ENCODE peak calls at places on chromosomes 6 and 20, in eight cellular contexts. One of them, this sample, is unnamed.

GRCh38 chr6:142861711-142862110 is 83.3 kb downstream of the HIVEP2 start:
- DNase-seq in NAMALWA: peak; percentile 73
- DNase-seq in activated naive CD4-positive, alpha-beta T cell treated with Interleukin-2 at 50 U/mL for 16 hours: no peak
- DNase-seq in memory B cell: no peak
- DNase-seq in Caco-2: no peak
- DNase-seq in CD4-positive, alpha-beta T cell: no peak
- DNase-seq in A549: no peak
- DNase-seq in SW480: no peak
- DNase-seq in this sample: no peak

GRCh38 chr6:13375360-13375878 is 47.1 kb upstream of the TBC1D7 start:
- DNase-seq in SW480: no peak
- DNase-seq in NAMALWA: no peak
- DNase-seq in CD4-positive, alpha-beta T cell: peak; percentile 6
- DNase-seq in memory B cell: no peak
- DNase-seq in activated naive CD4-positive, alpha-beta T cell treated with Interleukin-2 at 50 U/mL for 16 hours: peak; percentile 50
- DNase-seq in A549: no peak
- DNase-seq in Caco-2: no peak
- DNase-seq in this sample: no peak

GRCh38 chr20:19301142-19301541 is 88.7 kb downstream of the SLC24A3 start:
- DNase-seq in NAMALWA: no peak
- DNase-seq in CD4-positive, alpha-beta T cell: no peak
- DNase-seq in Caco-2: no peak
- DNase-seq in SW480: no peak
- DNase-seq in activated naive CD4-positive, alpha-beta T cell treated with Interleukin-2 at 50 U/mL for 16 hours: no peak
- DNase-seq in memory B cell: no peak
- DNase-seq in A549: no peak
- DNase-seq in this sample: no peak

GRCh38 chr20:7672551-7672950 is 267.7 kb downstream of the HAO1 start:
- DNase-seq in CD4-positive, alpha-beta T cell: no peak
- DNase-seq in activated naive CD4-positive, alpha-beta T cell treated with Interleukin-2 at 50 U/mL for 16 hours: no peak
- DNase-seq in Caco-2: no peak
- DNase-seq in SW480: no peak
- DNase-seq in A549: no peak
- DNase-seq in memory B cell: no peak
- DNase-seq in NAMALWA: no peak
- DNase-seq in this sample: no peak

GRCh38 chr6:33816911-33817310 is 13.1 kb upstream of the MLN start:
- DNase-seq in activated naive CD4-positive, alpha-beta T cell treated with Interleukin-2 at 50 U/mL for 16 hours: no peak
- DNase-seq in A549: no peak
- DNase-seq in memory B cell: no peak
- DNase-seq in CD4-positive, alpha-beta T cell: no peak
- DNase-seq in Caco-2: no peak
- DNase-seq in NAMALWA: no peak
- DNase-seq in SW480: no peak
- DNase-seq in this sample: no peak

GRCh38 chr6:37170273-37171140 is 555 bp downstream of the PIM1 start:
- DNase-seq in memory B cell: peak; percentile 33
- DNase-seq in NAMALWA: peak; percentile 64
- DNase-seq in Caco-2: peak; percentile 61
- DNase-seq in CD4-positive, alpha-beta T cell: peak; percentile 51
- DNase-seq in A549: peak; percentile 42
- DNase-seq in SW480: peak; percentile 42
- DNase-seq in activated naive CD4-positive, alpha-beta T cell treated with Interleukin-2 at 50 U/mL for 16 hours: peak; percentile 58
- DNase-seq in this sample: peak; percentile 84

GRCh38 chr20:49603209-49603627 is 35.3 kb upstream of the PTGIS start:
- DNase-seq in SW480: peak; percentile 54
- DNase-seq in CD4-positive, alpha-beta T cell: no peak
- DNase-seq in activated naive CD4-positive, alpha-beta T cell treated with Interleukin-2 at 50 U/mL for 16 hours: no peak
- DNase-seq in NAMALWA: no peak
- DNase-seq in Caco-2: peak; percentile 88
- DNase-seq in A549: no peak
- DNase-seq in memory B cell: no peak
- DNase-seq in this sample: no peak

GRCh38 chr20:50506270-50506579 is 4.0 kb upstream of the PTPN1 start:
- DNase-seq in NAMALWA: no peak
- DNase-seq in memory B cell: no peak
- DNase-seq in activated naive CD4-positive, alpha-beta T cell treated with Interleukin-2 at 50 U/mL for 16 hours: no peak
- DNase-seq in Caco-2: no peak
- DNase-seq in CD4-positive, alpha-beta T cell: no peak
- DNase-seq in SW480: no peak
- DNase-seq in A549: no peak
- DNase-seq in this sample: no peak

GRCh38 chr6:144843701-144844100 is 558.6 kb downstream of the UTRN start:
- DNase-seq in NAMALWA: no peak
- DNase-seq in A549: no peak
- DNase-seq in activated naive CD4-positive, alpha-beta T cell treated with Interleukin-2 at 50 U/mL for 16 hours: no peak
- DNase-seq in Caco-2: no peak
- DNase-seq in SW480: no peak
- DNase-seq in memory B cell: no peak
- DNase-seq in CD4-positive, alpha-beta T cell: no peak
- DNase-seq in this sample: no peak

GRCh38 chr6:41768545-41769308 is 11.0 kb downstream of the FRS3 start:
- DNase-seq in SW480: no peak
- DNase-seq in A549: no peak
- DNase-seq in NAMALWA: no peak
- DNase-seq in Caco-2: peak; percentile 71
- DNase-seq in memory B cell: no peak
- DNase-seq in CD4-positive, alpha-beta T cell: no peak
- DNase-seq in activated naive CD4-positive, alpha-beta T cell treated with Interleukin-2 at 50 U/mL for 16 hours: no peak
- DNase-seq in this sample: no peak

GRCh38 chr6:34911822-34912221 is 22.8 kb downstream of the ANKS1A start:
- DNase-seq in memory B cell: no peak
- DNase-seq in NAMALWA: no peak
- DNase-seq in SW480: no peak
- DNase-seq in A549: no peak
- DNase-seq in Caco-2: no peak
- DNase-seq in CD4-positive, alpha-beta T cell: no peak
- DNase-seq in activated naive CD4-positive, alpha-beta T cell treated with Interleukin-2 at 50 U/mL for 16 hours: no peak
- DNase-seq in this sample: no peak

GRCh38 chr6:85772641-85773040 is 130.0 kb upstream of the SYNCRIP start:
- DNase-seq in activated naive CD4-positive, alpha-beta T cell treated with Interleukin-2 at 50 U/mL for 16 hours: no peak
- DNase-seq in Caco-2: no peak
- DNase-seq in SW480: no peak
- DNase-seq in memory B cell: no peak
- DNase-seq in NAMALWA: no peak
- DNase-seq in CD4-positive, alpha-beta T cell: no peak
- DNase-seq in A549: no peak
- DNase-seq in this sample: no peak

GRCh38 chr20:50048420-50049166 is 64.4 kb downstream of the UBE2V1 start:
- DNase-seq in SW480: peak; percentile 43
- DNase-seq in memory B cell: no peak
- DNase-seq in NAMALWA: peak; percentile 28
- DNase-seq in activated naive CD4-positive, alpha-beta T cell treated with Interleukin-2 at 50 U/mL for 16 hours: no peak
- DNase-seq in Caco-2: no peak
- DNase-seq in CD4-positive, alpha-beta T cell: peak; percentile 5
- DNase-seq in A549: no peak
- DNase-seq in this sample: no peak

GRCh38 chr20:19981091-19981490 is 36.1 kb upstream of the NAA20 start:
- DNase-seq in A549: no peak
- DNase-seq in Caco-2: no peak
- DNase-seq in activated naive CD4-positive, alpha-beta T cell treated with Interleukin-2 at 50 U/mL for 16 hours: no peak
- DNase-seq in SW480: peak; percentile 94
- DNase-seq in NAMALWA: no peak
- DNase-seq in CD4-positive, alpha-beta T cell: no peak
- DNase-seq in memory B cell: no peak
- DNase-seq in this sample: no peak

GRCh38 chr20:20181322-20181721 is 129.0 kb downstream of the CFAP61 start:
- DNase-seq in activated naive CD4-positive, alpha-beta T cell treated with Interleukin-2 at 50 U/mL for 16 hours: no peak
- DNase-seq in Caco-2: no peak
- DNase-seq in CD4-positive, alpha-beta T cell: no peak
- DNase-seq in NAMALWA: no peak
- DNase-seq in SW480: no peak
- DNase-seq in A549: no peak
- DNase-seq in memory B cell: no peak
- DNase-seq in this sample: no peak

GRCh38 chr6:81816387-81816786 is 63.9 kb upstream of the TENT5A start:
- DNase-seq in memory B cell: no peak
- DNase-seq in CD4-positive, alpha-beta T cell: no peak
- DNase-seq in NAMALWA: no peak
- DNase-seq in activated naive CD4-positive, alpha-beta T cell treated with Interleukin-2 at 50 U/mL for 16 hours: no peak
- DNase-seq in Caco-2: peak; percentile 46
- DNase-seq in SW480: no peak
- DNase-seq in A549: no peak
- DNase-seq in this sample: no peak

GRCh38 chr20:53786445-53787267 is 193.0 kb upstream of the ZNF217 start:
- DNase-seq in Caco-2: peak; percentile 47
- DNase-seq in A549: no peak
- DNase-seq in activated naive CD4-positive, alpha-beta T cell treated with Interleukin-2 at 50 U/mL for 16 hours: no peak
- DNase-seq in NAMALWA: no peak
- DNase-seq in SW480: no peak
- DNase-seq in CD4-positive, alpha-beta T cell: no peak
- DNase-seq in memory B cell: no peak
- DNase-seq in this sample: no peak

GRCh38 chr6:31851485-31851832 is 11.2 kb downstream of the NEU1 start:
- DNase-seq in memory B cell: no peak
- DNase-seq in CD4-positive, alpha-beta T cell: no peak
- DNase-seq in activated naive CD4-positive, alpha-beta T cell treated with Interleukin-2 at 50 U/mL for 16 hours: no peak
- DNase-seq in A549: no peak
- DNase-seq in Caco-2: no peak
- DNase-seq in NAMALWA: no peak
- DNase-seq in SW480: no peak
- DNase-seq in this sample: no peak

GRCh38 chr6:165571721-165572132 is 91.3 kb downstream of the PDE10A start:
- DNase-seq in NAMALWA: no peak
- DNase-seq in A549: no peak
- DNase-seq in memory B cell: no peak
- DNase-seq in SW480: no peak
- DNase-seq in Caco-2: no peak
- DNase-seq in CD4-positive, alpha-beta T cell: no peak
- DNase-seq in activated naive CD4-positive, alpha-beta T cell treated with Interleukin-2 at 50 U/mL for 16 hours: no peak
- DNase-seq in this sample: no peak

GRCh38 chr6:11766589-11767450 is 11.8 kb downstream of the ADTRP start:
- DNase-seq in memory B cell: no peak
- DNase-seq in activated naive CD4-positive, alpha-beta T cell treated with Interleukin-2 at 50 U/mL for 16 hours: no peak
- DNase-seq in A549: peak; percentile 70
- DNase-seq in CD4-positive, alpha-beta T cell: no peak
- DNase-seq in NAMALWA: no peak
- DNase-seq in SW480: peak; percentile 43
- DNase-seq in Caco-2: no peak
- DNase-seq in this sample: peak; percentile 97

GRCh38 chr6:157550114-157550989 is 169.4 kb downstream of the ZDHHC14 start:
- DNase-seq in activated naive CD4-positive, alpha-beta T cell treated with Interleukin-2 at 50 U/mL for 16 hours: peak; percentile 37
- DNase-seq in NAMALWA: no peak
- DNase-seq in memory B cell: no peak
- DNase-seq in A549: no peak
- DNase-seq in Caco-2: no peak
- DNase-seq in CD4-positive, alpha-beta T cell: peak; percentile 1
- DNase-seq in SW480: peak; percentile 14
- DNase-seq in this sample: no peak

GRCh38 chr6:105510746-105511145 is 107.9 kb upstream of the PREP start:
- DNase-seq in Caco-2: no peak
- DNase-seq in CD4-positive, alpha-beta T cell: no peak
- DNase-seq in memory B cell: no peak
- DNase-seq in activated naive CD4-positive, alpha-beta T cell treated with Interleukin-2 at 50 U/mL for 16 hours: no peak
- DNase-seq in SW480: no peak
- DNase-seq in NAMALWA: no peak
- DNase-seq in A549: no peak
- DNase-seq in this sample: no peak

GRCh38 chr20:2524435-2525272 is 11.7 kb upstream of the TMC2 start:
- DNase-seq in A549: peak; percentile 80
- DNase-seq in memory B cell: peak; percentile 92
- DNase-seq in activated naive CD4-positive, alpha-beta T cell treated with Interleukin-2 at 50 U/mL for 16 hours: peak; percentile 92
- DNase-seq in CD4-positive, alpha-beta T cell: peak; percentile 89
- DNase-seq in NAMALWA: peak; percentile 84
- DNase-seq in SW480: peak; percentile 75
- DNase-seq in Caco-2: peak; percentile 85
- DNase-seq in this sample: peak; percentile 84

GRCh38 chr6:157226026-157226639 is 97.2 kb downstream of the TMEM242 start:
- DNase-seq in activated naive CD4-positive, alpha-beta T cell treated with Interleukin-2 at 50 U/mL for 16 hours: no peak
- DNase-seq in CD4-positive, alpha-beta T cell: no peak
- DNase-seq in Caco-2: no peak
- DNase-seq in A549: no peak
- DNase-seq in SW480: no peak
- DNase-seq in NAMALWA: no peak
- DNase-seq in memory B cell: no peak
- DNase-seq in this sample: no peak

GRCh38 chr6:21972516-21972915 is 324.3 kb downstream of the PRL start:
- DNase-seq in CD4-positive, alpha-beta T cell: no peak
- DNase-seq in memory B cell: no peak
- DNase-seq in NAMALWA: no peak
- DNase-seq in A549: no peak
- DNase-seq in activated naive CD4-positive, alpha-beta T cell treated with Interleukin-2 at 50 U/mL for 16 hours: no peak
- DNase-seq in SW480: no peak
- DNase-seq in Caco-2: no peak
- DNase-seq in this sample: no peak

GRCh38 chr20:10061641-10062040 is 26.9 kb downstream of the ANKEF1 start:
- DNase-seq in NAMALWA: no peak
- DNase-seq in Caco-2: no peak
- DNase-seq in A549: no peak
- DNase-seq in activated naive CD4-positive, alpha-beta T cell treated with Interleukin-2 at 50 U/mL for 16 hours: no peak
- DNase-seq in SW480: no peak
- DNase-seq in CD4-positive, alpha-beta T cell: no peak
- DNase-seq in memory B cell: no peak
- DNase-seq in this sample: no peak

GRCh38 chr6:168305863-168306262 is 13.7 kb downstream of the DACT2 start:
- DNase-seq in SW480: no peak
- DNase-seq in NAMALWA: no peak
- DNase-seq in activated naive CD4-positive, alpha-beta T cell treated with Interleukin-2 at 50 U/mL for 16 hours: no peak
- DNase-seq in Caco-2: no peak
- DNase-seq in memory B cell: no peak
- DNase-seq in A549: no peak
- DNase-seq in CD4-positive, alpha-beta T cell: no peak
- DNase-seq in this sample: no peak

GRCh38 chr20:33672426-33673114 is 1.7 kb downstream of the NECAB3 start:
- DNase-seq in NAMALWA: no peak
- DNase-seq in A549: no peak
- DNase-seq in activated naive CD4-positive, alpha-beta T cell treated with Interleukin-2 at 50 U/mL for 16 hours: no peak
- DNase-seq in Caco-2: peak; percentile 55
- DNase-seq in CD4-positive, alpha-beta T cell: no peak
- DNase-seq in memory B cell: no peak
- DNase-seq in SW480: no peak
- DNase-seq in this sample: no peak

GRCh38 chr6:170036916-170037315 is 254.0 kb downstream of the DLL1 start:
- DNase-seq in SW480: no peak
- DNase-seq in memory B cell: no peak
- DNase-seq in activated naive CD4-positive, alpha-beta T cell treated with Interleukin-2 at 50 U/mL for 16 hours: no peak
- DNase-seq in A549: no peak
- DNase-seq in CD4-positive, alpha-beta T cell: no peak
- DNase-seq in Caco-2: no peak
- DNase-seq in NAMALWA: no peak
- DNase-seq in this sample: no peak

GRCh38 chr6:50198245-50198644 is 148.5 kb upstream of the DEFB112 start:
- DNase-seq in A549: no peak
- DNase-seq in memory B cell: no peak
- DNase-seq in Caco-2: no peak
- DNase-seq in SW480: no peak
- DNase-seq in CD4-positive, alpha-beta T cell: no peak
- DNase-seq in NAMALWA: no peak
- DNase-seq in activated naive CD4-positive, alpha-beta T cell treated with Interleukin-2 at 50 U/mL for 16 hours: no peak
- DNase-seq in this sample: no peak

GRCh38 chr20:58700823-58701222 is 8.2 kb downstream of the NPEPL1 start:
- DNase-seq in A549: no peak
- DNase-seq in CD4-positive, alpha-beta T cell: no peak
- DNase-seq in NAMALWA: no peak
- DNase-seq in SW480: no peak
- DNase-seq in Caco-2: no peak
- DNase-seq in memory B cell: no peak
- DNase-seq in activated naive CD4-positive, alpha-beta T cell treated with Interleukin-2 at 50 U/mL for 16 hours: no peak
- DNase-seq in this sample: no peak

GRCh38 chr6:99348823-99349619 is 453 bp downstream of the FAXC start:
- DNase-seq in A549: no peak
- DNase-seq in activated naive CD4-positive, alpha-beta T cell treated with Interleukin-2 at 50 U/mL for 16 hours: no peak
- DNase-seq in memory B cell: no peak
- DNase-seq in NAMALWA: no peak
- DNase-seq in SW480: no peak
- DNase-seq in Caco-2: no peak
- DNase-seq in CD4-positive, alpha-beta T cell: no peak
- DNase-seq in this sample: peak; percentile 37